ENCODE peak calls at places on chromosomes 2 and 18, in ten cellular contexts. H is fibroblast of lung, R is H1, E is skeletal muscle cell, L is mucosa of descending colon, K is AG10803, T is neural progenitor cell, M is uterus, F is heart right ventricle, G is bronchial epithelial cell. B is an unnamed sample.

GRCh38 chr2:186771395-186771794 is 77.5 kb downstream of the FAM171B start:
- DNase-seq in H (no peak), R (no peak), E (peak), L (no peak), K (peak), T (peak), M (no peak), F (no peak), G (no peak), B (no peak)

GRCh38 chr2:224922142-224922727 is 120.0 kb downstream of the DOCK10 start:
- DNase-seq in H (no peak), R (no peak), E (no peak), L (no peak), K (peak), T (no peak), M (no peak), F (no peak), G (no peak), B (no peak)

GRCh38 chr18:8366070-8366469 is 243.2 kb upstream of the RAB12 start:
- DNase-seq in H (no peak), R (no peak), E (no peak), L (no peak), K (no peak), T (no peak), M (no peak), F (no peak), G (no peak), B (no peak)

GRCh38 chr2:103161456-103162289 is 399.8 kb downstream of the TMEM182 start:
- DNase-seq in H (peak), R (no peak), E (peak), L (peak), K (peak), T (peak), M (no peak), F (no peak), G (peak), B (peak)

GRCh38 chr2:239275871-239276812 is 124.7 kb downstream of the HDAC4 start:
- DNase-seq in H (peak), R (no peak), E (no peak), L (peak), K (peak), T (no peak), M (no peak), F (peak), G (no peak), B (peak)

GRCh38 chr18:12883003-12883683 is 894 bp downstream of the PTPN2 start:
- DNase-seq in H (no peak), R (no peak), E (no peak), L (no peak), K (no peak), T (peak), M (no peak), F (no peak), G (no peak), B (no peak)

GRCh38 chr18:6624729-6625308 is 104.7 kb upstream of the ARHGAP28 start:
- DNase-seq in H (peak), R (no peak), E (peak), L (no peak), K (peak), T (no peak), M (no peak), F (no peak), G (peak), B (no peak)

GRCh38 chr2:10792660-10793400 is 19.8 kb downstream of the PDIA6 start:
- DNase-seq in H (no peak), R (no peak), E (no peak), L (no peak), K (no peak), T (no peak), M (no peak), F (no peak), G (no peak), B (no peak)

GRCh38 chr18:79062806-79063205 is 6.4 kb upstream of the ATP9B start:
- DNase-seq in H (no peak), R (no peak), E (no peak), L (no peak), K (no peak), T (no peak), M (no peak), F (no peak), G (peak), B (no peak)

GRCh38 chr18:3671181-3671580 is 221.2 kb downstream of the TGIF1 start:
- DNase-seq in H (no peak), R (no peak), E (no peak), L (peak), K (no peak), T (no peak), M (no peak), F (no peak), G (no peak), B (no peak)

GRCh38 chr2:219057709-219058540 is 2.8 kb downstream of the IHH start:
- DNase-seq in H (peak), R (peak), E (no peak), L (peak), K (peak), T (peak), M (peak), F (peak), G (peak), B (peak)

GRCh38 chr2:224038049-224038829 is 847 bp downstream of the SERPINE2 start:
- DNase-seq in H (peak), R (peak), E (no peak), L (peak), K (no peak), T (peak), M (no peak), F (peak), G (peak), B (peak)

GRCh38 chr2:219277703-219278654 is 1.2 kb upstream of the DNAJB2 start:
- DNase-seq in H (peak), R (peak), E (no peak), L (peak), K (peak), T (peak), M (peak), F (peak), G (peak), B (peak)

GRCh38 chr18:907171-907879 is 2.7 kb downstream of the ADCYAP1 start:
- DNase-seq in H (no peak), R (peak), E (no peak), L (no peak), K (no peak), T (peak), M (no peak), F (no peak), G (no peak), B (no peak)

GRCh38 chr18:907880-908512 is 3.3 kb downstream of the ADCYAP1 start:
- DNase-seq in H (no peak), R (peak), E (no peak), L (no peak), K (no peak), T (peak), M (no peak), F (no peak), G (no peak), B (no peak)

GRCh38 chr18:911025-911424 is 6.4 kb downstream of the ADCYAP1 start:
- DNase-seq in H (no peak), R (no peak), E (no peak), L (no peak), K (no peak), T (no peak), M (no peak), F (no peak), G (no peak), B (no peak)

GRCh38 chr18:910247-910646 is 5.6 kb downstream of the ADCYAP1 start:
- DNase-seq in H (no peak), R (no peak), E (no peak), L (no peak), K (no peak), T (no peak), M (no peak), F (no peak), G (no peak), B (no peak)

DNA sequence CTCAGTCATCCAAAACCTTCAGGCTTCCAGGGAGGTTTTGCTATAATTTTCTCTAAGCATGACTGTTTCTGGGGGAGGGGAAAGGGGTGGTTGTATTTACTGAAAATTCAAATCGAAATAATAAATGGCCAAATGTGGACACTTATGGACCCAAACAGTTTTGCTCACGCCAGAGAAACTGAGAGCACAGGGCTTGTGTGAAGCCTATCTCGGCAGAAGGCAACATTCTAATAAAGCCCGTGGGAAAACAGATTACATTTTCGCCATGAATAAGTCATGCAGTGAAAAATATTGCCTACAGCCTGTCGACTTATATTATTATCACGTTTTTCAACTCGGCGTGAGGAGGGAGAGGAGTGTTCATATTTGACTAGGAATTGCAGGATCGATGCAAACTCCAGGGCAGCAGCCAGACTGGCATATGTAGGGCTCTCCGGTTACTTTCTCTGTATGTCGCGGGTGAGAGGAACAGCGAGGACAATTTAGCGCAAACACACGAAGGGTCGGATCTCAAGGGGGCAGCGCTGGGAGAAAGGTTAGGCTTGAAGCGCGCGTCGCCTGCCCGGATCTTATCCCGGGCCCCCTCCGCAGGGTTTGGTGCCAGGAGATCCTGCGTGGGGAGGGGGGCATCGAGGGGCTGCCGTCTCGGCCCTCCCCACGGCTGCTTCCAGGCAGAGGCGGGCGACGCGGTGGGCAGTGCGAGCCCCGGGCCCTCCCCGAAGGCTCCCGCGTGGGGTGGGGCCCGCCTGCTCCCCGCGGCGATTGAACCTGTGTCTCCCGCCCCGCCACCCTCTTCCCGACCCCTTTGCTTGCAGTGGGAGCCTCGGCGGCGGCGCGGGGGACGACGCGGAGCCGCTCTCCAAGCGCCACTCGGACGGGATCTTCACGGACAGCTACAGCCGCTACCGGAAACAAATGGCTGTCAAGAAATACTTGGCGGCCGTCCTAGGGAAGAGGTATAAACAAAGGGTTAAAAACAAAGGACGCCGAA is 4.3 kb downstream of the ADCYAP1 start:
- DNase-seq in H (no peak), R (no peak), E (no peak), L (no peak), K (no peak), T (peak), M (no peak), F (no peak), G (no peak), B (no peak)
- H3K4me3 ChIP-seq in H (peak), R (peak), E (peak), L (no peak), K (peak), T (peak), M (no peak), F (peak), G (no peak), B (peak)

GRCh38 chr2:179580378-179581146 is 280.9 kb downstream of the ZNF385B start:
- DNase-seq in H (peak), R (no peak), E (no peak), L (no peak), K (no peak), T (no peak), M (no peak), F (peak), G (no peak), B (no peak)

GRCh38 chr2:179579744-179580143 is 281.7 kb downstream of the ZNF385B start:
- DNase-seq in H (no peak), R (no peak), E (no peak), L (no peak), K (peak), T (no peak), M (no peak), F (no peak), G (no peak), B (no peak)

GRCh38 chr2:179574061-179574519 is 287.3 kb downstream of the ZNF385B start:
- DNase-seq in H (no peak), R (no peak), E (no peak), L (no peak), K (no peak), T (no peak), M (no peak), F (no peak), G (peak), B (no peak)

GRCh38 chr2:179581605-179582004 is 279.8 kb downstream of the ZNF385B start:
- DNase-seq in H (no peak), R (no peak), E (no peak), L (no peak), K (no peak), T (no peak), M (no peak), F (no peak), G (no peak), B (no peak)

GRCh38 chr2:179578171-179578916 is 283.1 kb downstream of the ZNF385B start:
- DNase-seq in H (no peak), R (no peak), E (no peak), L (no peak), K (no peak), T (no peak), M (no peak), F (no peak), G (no peak), B (no peak)
- H3K4me3 ChIP-seq in H (no peak), R (no peak), E (no peak), L (no peak), K (no peak), T (no peak), M (no peak), F (no peak), G (no peak), B (no peak)

GRCh38 chr2:234427081-234428058 is 69.5 kb downstream of the ARL4C start:
- DNase-seq in H (no peak), R (peak), E (no peak), L (no peak), K (peak), T (peak), M (no peak), F (no peak), G (peak), B (no peak)
- H3K4me3 ChIP-seq in H (no peak), R (peak), E (no peak), L (no peak), K (no peak), T (no peak), M (no peak), F (no peak), G (no peak), B (no peak)

GRCh38 chr2:127100261-127101047 is 6.5 kb downstream of the BIN1 start:
- DNase-seq in H (no peak), R (no peak), E (no peak), L (peak), K (peak), T (no peak), M (no peak), F (no peak), G (peak), B (no peak)

GRCh38 chr2:127101048-127101611 is 5.8 kb downstream of the BIN1 start:
- DNase-seq in H (no peak), R (no peak), E (no peak), L (no peak), K (no peak), T (no peak), M (peak), F (no peak), G (no peak), B (no peak)

GRCh38 chr2:127103243-127104165 is 3.5 kb downstream of the BIN1 start:
- DNase-seq in H (no peak), R (no peak), E (no peak), L (no peak), K (no peak), T (no peak), M (no peak), F (no peak), G (no peak), B (no peak)

GRCh38 chr2:127102464-127103242 is 4.3 kb downstream of the BIN1 start:
- DNase-seq in H (no peak), R (no peak), E (no peak), L (no peak), K (no peak), T (no peak), M (no peak), F (no peak), G (no peak), B (peak)

GRCh38 chr2:127101756-127102463 is 5.0 kb downstream of the BIN1 start:
- DNase-seq in H (no peak), R (no peak), E (no peak), L (no peak), K (no peak), T (no peak), M (peak), F (no peak), G (no peak), B (no peak)
- H3K4me3 ChIP-seq in H (no peak), R (no peak), E (no peak), L (no peak), K (no peak), T (no peak), M (no peak), F (no peak), G (no peak), B (peak)

DNA sequence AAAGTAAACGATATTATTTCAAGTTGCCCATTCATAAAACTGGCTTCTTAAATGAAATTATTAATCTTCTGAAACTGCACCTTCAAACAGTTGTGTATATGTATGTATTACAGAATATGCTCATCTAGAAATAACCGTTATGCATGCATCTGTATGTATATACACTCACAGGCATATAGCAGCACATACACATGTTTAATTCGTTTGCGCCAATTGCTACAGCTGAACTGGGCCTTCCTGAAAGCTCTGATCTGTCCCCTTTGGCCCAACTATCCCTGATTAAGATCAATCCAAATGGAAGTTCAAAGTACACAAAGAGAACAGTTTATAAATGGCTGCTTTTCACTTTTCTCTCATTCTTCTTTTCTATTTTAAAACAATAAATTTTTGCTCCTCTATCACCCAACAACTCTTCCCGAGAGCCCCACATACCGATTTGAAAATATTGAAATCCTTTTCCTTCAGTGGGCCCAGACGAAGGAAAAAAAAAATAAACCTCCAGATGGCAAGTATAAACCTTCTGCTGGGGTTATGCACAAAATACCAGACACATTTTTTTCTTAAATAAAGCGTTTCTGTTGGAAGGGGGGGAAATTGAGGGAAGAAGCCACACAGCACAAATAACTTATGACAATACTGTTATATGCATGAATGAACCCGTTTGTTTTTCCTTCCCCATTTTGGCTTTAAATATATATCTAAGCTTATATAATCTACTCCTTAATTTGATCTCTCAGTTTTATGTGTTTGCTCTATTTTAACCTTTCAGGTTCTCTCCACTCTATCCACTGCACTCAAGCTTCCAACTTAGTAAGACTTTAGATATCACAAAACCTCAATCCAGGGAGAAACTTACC is 267.4 kb downstream of the TCF4 start:
- DNase-seq in H (peak), R (no peak), E (no peak), L (no peak), K (peak), T (no peak), M (no peak), F (no peak), G (no peak), B (no peak)
- H3K4me3 ChIP-seq in H (peak), R (no peak), E (peak), L (no peak), K (peak), T (no peak), M (peak), F (peak), G (no peak), B (peak)

GRCh38 chr2:52536929-52537460 is 1230.6 kb upstream of the CHAC2 start:
- DNase-seq in H (peak), R (no peak), E (no peak), L (no peak), K (no peak), T (no peak), M (no peak), F (no peak), G (peak), B (no peak)
- H3K4me3 ChIP-seq in H (no peak), R (no peak), E (no peak), L (no peak), K (no peak), T (no peak), M (no peak), F (no peak), G (no peak), B (no peak)